ENCODE peak calls at places on chromosomes 3 and 15, in six cellular contexts. Z is left ventricle myocardium inferior, I is M059J, E is hypothalamus, W is B cell, M is prostate gland. R is an unnamed sample.

GRCh38 chr3:133572158-133573053 is 1.1 kb upstream of the CDV3 start:
- DNase-seq in W (peak; percentile 58), Z (no peak), I (peak; percentile 64), M (no peak), E (no peak), R (peak; percentile 70)

GRCh38 chr15:62075595-62076279 is 9.0 kb downstream of the C2CD4A start:
- DNase-seq in M (peak; percentile 76), E (no peak), W (no peak), Z (no peak), I (peak; percentile 70), R (no peak)

GRCh38 chr3:4986175-4986610 is 7.0 kb downstream of the BHLHE40 start:
- DNase-seq in E (no peak), I (peak; percentile 75), M (no peak), W (no peak), Z (no peak), R (no peak)

GRCh38 chr15:84736375-84736774 is 12.0 kb upstream of the ZNF592 start:
- DNase-seq in E (no peak), I (peak; percentile 26), M (no peak), Z (no peak), W (peak; percentile 42), R (peak; percentile 84)

GRCh38 chr3:65939841-65940246 is 98.9 kb downstream of the MAGI1 start:
- DNase-seq in E (no peak), Z (no peak), M (no peak), W (no peak), I (no peak), R (no peak)

GRCh38 chr15:43769584-43770228 is 7.1 kb downstream of the ELL3 start:
- DNase-seq in M (no peak), Z (peak; percentile 37), E (peak; percentile 25), I (peak; percentile 53), W (peak; percentile 53), R (no peak)

GRCh38 chr15:49723981-49724380 is 103.1 kb downstream of the DTWD1 start:
- DNase-seq in Z (no peak), E (no peak), I (no peak), M (no peak), W (no peak), R (no peak)

GRCh38 chr3:46276497-46277099 is 34.3 kb downstream of the CCR3 start:
- DNase-seq in Z (peak; percentile 50), E (peak; percentile 17), I (peak; percentile 17), W (peak; percentile 76), M (peak; percentile 29), R (peak; percentile 56)

GRCh38 chr15:83515171-83515570 is 68.0 kb downstream of the SH3GL3 start:
- DNase-seq in M (no peak), Z (no peak), E (no peak), W (no peak), I (no peak), R (no peak)

GRCh38 chr3:12916159-12916558 is 74.8 kb upstream of the RPL32 start:
- DNase-seq in I (no peak), W (no peak), Z (no peak), M (no peak), E (no peak), R (no peak)

GRCh38 chr15:38299216-38299615 is 46.6 kb downstream of the SPRED1 start:
- DNase-seq in M (no peak), I (peak; percentile 52), W (no peak), Z (no peak), E (no peak), R (no peak)

GRCh38 chr3:82058809-82059208 is 297.4 kb upstream of the GBE1 start:
- DNase-seq in Z (no peak), W (no peak), M (peak; percentile 7), E (no peak), I (peak; percentile 14), R (no peak)

GRCh38 chr15:56815247-56815646 is 81.9 kb upstream of the ZNF280D start:
- DNase-seq in W (no peak), Z (no peak), I (no peak), M (no peak), E (no peak), R (no peak)

GRCh38 chr3:12995389-12996180 is 77.6 kb downstream of the IQSEC1 start:
- DNase-seq in Z (no peak), M (no peak), W (no peak), I (no peak), E (no peak), R (no peak)

GRCh38 chr15:78069052-78069414 is 8.5 kb downstream of the TBC1D2B start:
- DNase-seq in E (no peak), Z (no peak), M (no peak), I (no peak), W (no peak), R (no peak)

GRCh38 chr3:197286678-197287077 is 11.7 kb downstream of the DLG1 start:
- DNase-seq in E (no peak), I (no peak), W (no peak), M (no peak), Z (no peak), R (no peak)

GRCh38 chr3:194810076-194810475 is 124.4 kb downstream of the FAM43A start:
- DNase-seq in M (no peak), I (no peak), W (no peak), E (no peak), Z (no peak), R (no peak)

GRCh38 chr3:131630812-131631211 is 128.0 kb upstream of the MRPL3 start:
- DNase-seq in I (peak; percentile 3), E (no peak), M (no peak), Z (no peak), W (no peak), R (no peak)

GRCh38 chr15:101162701-101163483 is 89.0 kb downstream of the CHSY1 start:
- DNase-seq in M (peak; percentile 60), W (no peak), I (no peak), E (peak; percentile 22), Z (peak; percentile 86), R (no peak)